ENCODE peak calls at places on chromosome 19, in ten cellular contexts. L is WTC11; X is OCI-M1; N is activated T-cell treated with anti-CD3 and anti-CD28 coated beads for 24 hours; P is T-helper 2 cell treated with Interferon-gamma antibody and Interleukin-4, amounts not matched to agents 5 μg/mL and 100 μg/mL, for 36 hours; W is NT2/D1; J is sciatic nerve; H is AG04449; A is SHP77; T is nucleus accumbens. V is an unnamed sample.
A peak's percentile ranks its signal among the peaks of the same experiment; 100 is the strongest.

GRCh38 chr19:42442833-42443232 is at the start of gene CXCL17:
- DNase-seq in L (no peak), X (no peak), N (no peak), P (no peak), W (no peak), J (no peak), H (no peak), A (no peak), T (no peak), V (no peak)

GRCh38 chr19:35641515-35642151 is at the start of gene ETV2:
- DNase-seq in L (peak; percentile 72), X (peak; percentile 69), N (peak; percentile 22), P (peak; percentile 57), W (no peak), J (no peak), H (no peak), A (no peak), T (no peak), V (peak; percentile 21)

GRCh38 chr19:40982594-40983101 is 8.4 kb upstream of the CYP2B6 start:
- DNase-seq in L (peak; percentile 43), X (no peak), N (no peak), P (no peak), W (peak; percentile 84), J (no peak), H (no peak), A (no peak), T (peak; percentile 1), V (peak; percentile 18)

GRCh38 chr19:18800636-18801035 is 9.5 kb upstream of the COMP start:
- DNase-seq in L (no peak), X (no peak), N (no peak), P (no peak), W (no peak), J (no peak), H (no peak), A (no peak), T (peak; percentile 7), V (no peak)

GRCh38 chr19:1853295-1854031 is 5.2 kb upstream of the REXO1 start:
- DNase-seq in L (peak; percentile 93), X (peak; percentile 94), N (peak; percentile 71), P (peak; percentile 84), W (no peak), J (peak; percentile 84), H (no peak), A (peak; percentile 29), T (peak; percentile 48), V (peak; percentile 84)

GRCh38 chr19:16285769-16286564 is 38.7 kb upstream of the KLF2 start:
- DNase-seq in L (no peak), X (no peak), N (no peak), P (no peak), W (no peak), J (no peak), H (no peak), A (no peak), T (peak; percentile 70), V (peak; percentile 66)

GRCh38 chr19:15225797-15226196 is 6.5 kb downstream of the EPHX3 start:
- DNase-seq in L (no peak), X (no peak), N (no peak), P (no peak), W (no peak), J (no peak), H (no peak), A (no peak), T (no peak), V (no peak)

GRCh38 chr19:49196527-49197240 is 39.1 kb downstream of the TRPM4 start:
- DNase-seq in L (no peak), X (no peak), N (no peak), P (no peak), W (no peak), J (no peak), H (no peak), A (no peak), T (no peak), V (peak; percentile 45)

GRCh38 chr19:45245826-45246225 is 619 bp upstream of the EXOC3L2 start:
- DNase-seq in L (no peak), X (no peak), N (no peak), P (no peak), W (no peak), J (no peak), H (no peak), A (no peak), T (no peak), V (no peak)

GRCh38 chr19:35030257-35031071 is at the start of gene SCN1B:
- DNase-seq in L (peak; percentile 70), X (peak; percentile 72), N (peak; percentile 61), P (peak; percentile 69), W (no peak), J (peak; percentile 82), H (no peak), A (peak; percentile 49), T (peak; percentile 36), V (peak; percentile 93)

GRCh38 chr19:45446295-45446694 is 21.5 kb upstream of the FOSB start:
- DNase-seq in L (no peak), X (peak; percentile 73), N (no peak), P (no peak), W (no peak), J (no peak), H (no peak), A (no peak), T (no peak), V (peak; percentile 57)

GRCh38 chr19:47309038-47309437 is 623 bp upstream of the C5AR1 start:
- DNase-seq in L (no peak), X (no peak), N (no peak), P (no peak), W (no peak), J (no peak), H (no peak), A (no peak), T (no peak), V (no peak)

GRCh38 chr19:38742906-38743305 is 1.4 kb downstream of the CAPN12 start:
- DNase-seq in L (no peak), X (no peak), N (no peak), P (no peak), W (no peak), J (peak; percentile 39), H (no peak), A (no peak), T (no peak), V (no peak)

GRCh38 chr19:47230122-47230920 is 678 bp downstream of the BBC3 start:
- DNase-seq in L (peak; percentile 85), X (peak; percentile 76), N (peak; percentile 62), P (peak; percentile 81), W (no peak), J (peak; percentile 85), H (no peak), A (no peak), T (peak; percentile 51), V (peak; percentile 73)

GRCh38 chr19:10288662-10289166 is 1.0 kb upstream of the ICAM5 start:
- DNase-seq in L (peak; percentile 74), X (peak; percentile 100), N (no peak), P (peak; percentile 49), W (no peak), J (no peak), H (no peak), A (peak; percentile 75), T (peak; percentile 66), V (peak; percentile 49)

GRCh38 chr19:9936151-9937000 is at the start of gene OLFM2:
- DNase-seq in L (peak; percentile 85), X (no peak), N (no peak), P (no peak), W (no peak), J (no peak), H (no peak), A (no peak), T (peak; percentile 42), V (peak; percentile 48)

GRCh38 chr19:3098515-3099346 is 4.6 kb downstream of the GNA11 start:
- DNase-seq in L (no peak), X (no peak), N (no peak), P (no peak), W (no peak), J (no peak), H (no peak), A (no peak), T (no peak), V (peak; percentile 41)

GRCh38 chr19:45758921-45759320 is 10.1 kb downstream of the SIX5 start:
- DNase-seq in L (no peak), X (no peak), N (no peak), P (no peak), W (no peak), J (no peak), H (no peak), A (no peak), T (no peak), V (no peak)

GRCh38 chr19:28014821-28015405 is 1198.0 kb downstream of the UQCRFS1 start:
- DNase-seq in L (no peak), X (no peak), N (no peak), P (no peak), W (no peak), J (no peak), H (no peak), A (no peak), T (no peak), V (no peak)

GRCh38 chr19:49749055-49749716 is 13.9 kb downstream of the TSKS start:
- DNase-seq in L (no peak), X (no peak), N (no peak), P (no peak), W (no peak), J (no peak), H (no peak), A (no peak), T (no peak), V (peak; percentile 29)

GRCh38 chr19:37698216-37698615 is 21.3 kb downstream of the ZNF607 start:
- DNase-seq in L (no peak), X (no peak), N (no peak), P (no peak), W (no peak), J (no peak), H (no peak), A (no peak), T (no peak), V (no peak)

GRCh38 chr19:19040417-19040816 is 7.0 kb downstream of the ARMC6 start:
- DNase-seq in L (no peak), X (no peak), N (no peak), P (no peak), W (no peak), J (peak; percentile 70), H (peak; percentile 57), A (no peak), T (no peak), V (peak; percentile 83)

V was measured in astrocyte of the hippocampus.